ENCODE peak calls at places on chromosome 22, in nine cellular contexts. One of them, this sample, is unnamed.

GRCh38 chr22:16975155-16975885 is 32.7 kb downstream of the GAB4 start:
- DNase-seq in lung: no peak
- DNase-seq in heart right ventricle: no peak
- DNase-seq in upper lobe of left lung: no peak
- DNase-seq in astrocyte of the spinal cord: no peak
- DNase-seq in neural progenitor cell: no peak
- DNase-seq in GM23338: no peak
- DNase-seq in ascending aorta: no peak
- DNase-seq in body of pancreas: no peak
- DNase-seq in this sample: no peak

GRCh38 chr22:47204002-47204979 is 441.8 kb downstream of the TBC1D22A start:
- DNase-seq in ascending aorta: no peak
- DNase-seq in astrocyte of the spinal cord: no peak
- DNase-seq in heart right ventricle: no peak
- DNase-seq in GM23338: no peak
- DNase-seq in body of pancreas: no peak
- DNase-seq in neural progenitor cell: no peak
- DNase-seq in upper lobe of left lung: no peak
- DNase-seq in lung: no peak
- DNase-seq in this sample: no peak

GRCh38 chr22:40855960-40856512 is 403 bp downstream of the ST13 start:
- DNase-seq in body of pancreas: peak; percentile 23
- DNase-seq in upper lobe of left lung: peak; percentile 25
- DNase-seq in lung: no peak
- DNase-seq in astrocyte of the spinal cord: peak; percentile 20
- DNase-seq in heart right ventricle: peak; percentile 35
- DNase-seq in neural progenitor cell: peak; percentile 79
- DNase-seq in ascending aorta: no peak
- DNase-seq in GM23338: peak; percentile 67
- DNase-seq in this sample: peak; percentile 31

GRCh38 chr22:49571326-49571725 is 256.3 kb downstream of the BRD1 start:
- DNase-seq in ascending aorta: no peak
- DNase-seq in body of pancreas: no peak
- DNase-seq in heart right ventricle: no peak
- DNase-seq in GM23338: no peak
- DNase-seq in astrocyte of the spinal cord: no peak
- DNase-seq in lung: no peak
- DNase-seq in neural progenitor cell: no peak
- DNase-seq in upper lobe of left lung: peak; percentile 11
- DNase-seq in this sample: no peak

GRCh38 chr22:17830041-17830961 is 56.0 kb upstream of the BID start:
- DNase-seq in neural progenitor cell: peak; percentile 86
- DNase-seq in body of pancreas: peak; percentile 88
- DNase-seq in heart right ventricle: peak; percentile 85
- DNase-seq in GM23338: peak; percentile 90
- DNase-seq in ascending aorta: peak; percentile 53
- DNase-seq in upper lobe of left lung: peak; percentile 85
- DNase-seq in astrocyte of the spinal cord: peak; percentile 76
- DNase-seq in lung: peak; percentile 88
- DNase-seq in this sample: peak; percentile 82

GRCh38 chr22:23215294-23216204 is 35.2 kb downstream of the BCR start:
- DNase-seq in astrocyte of the spinal cord: no peak
- DNase-seq in ascending aorta: no peak
- DNase-seq in heart right ventricle: no peak
- DNase-seq in neural progenitor cell: no peak
- DNase-seq in body of pancreas: peak; percentile 62
- DNase-seq in lung: peak; percentile 64
- DNase-seq in upper lobe of left lung: peak; percentile 63
- DNase-seq in GM23338: no peak
- DNase-seq in this sample: peak; percentile 38

GRCh38 chr22:31647066-31647465 is 14.9 kb downstream of the PISD start:
- DNase-seq in neural progenitor cell: no peak
- DNase-seq in upper lobe of left lung: no peak
- DNase-seq in heart right ventricle: no peak
- DNase-seq in body of pancreas: no peak
- DNase-seq in ascending aorta: no peak
- DNase-seq in lung: no peak
- DNase-seq in GM23338: no peak
- DNase-seq in astrocyte of the spinal cord: no peak
- DNase-seq in this sample: no peak

GRCh38 chr22:48905206-48905975 is 922.3 kb downstream of the BRD1 start:
- DNase-seq in neural progenitor cell: no peak
- DNase-seq in upper lobe of left lung: no peak
- DNase-seq in GM23338: no peak
- DNase-seq in lung: no peak
- DNase-seq in body of pancreas: no peak
- DNase-seq in ascending aorta: no peak
- DNase-seq in astrocyte of the spinal cord: no peak
- DNase-seq in heart right ventricle: no peak
- DNase-seq in this sample: no peak

GRCh38 chr22:42286205-42286604 is 15.8 kb upstream of the TCF20 start:
- DNase-seq in GM23338: no peak
- DNase-seq in body of pancreas: no peak
- DNase-seq in upper lobe of left lung: no peak
- DNase-seq in lung: no peak
- DNase-seq in heart right ventricle: no peak
- DNase-seq in astrocyte of the spinal cord: no peak
- DNase-seq in ascending aorta: no peak
- DNase-seq in neural progenitor cell: no peak
- DNase-seq in this sample: no peak

GRCh38 chr22:21642584-21643448 is 714 bp downstream of the SDF2L1 start:
- DNase-seq in body of pancreas: peak; percentile 64
- DNase-seq in ascending aorta: no peak
- DNase-seq in upper lobe of left lung: peak; percentile 48
- DNase-seq in heart right ventricle: no peak
- DNase-seq in astrocyte of the spinal cord: peak; percentile 50
- DNase-seq in lung: peak; percentile 51
- DNase-seq in GM23338: peak; percentile 94
- DNase-seq in neural progenitor cell: peak; percentile 85
- DNase-seq in this sample: peak; percentile 52

GRCh38 chr22:37338539-37339246 is 56.4 kb downstream of the CYTH4 start:
- DNase-seq in neural progenitor cell: no peak
- DNase-seq in upper lobe of left lung: no peak
- DNase-seq in GM23338: no peak
- DNase-seq in heart right ventricle: no peak
- DNase-seq in lung: no peak
- DNase-seq in astrocyte of the spinal cord: no peak
- DNase-seq in ascending aorta: no peak
- DNase-seq in body of pancreas: no peak
- DNase-seq in this sample: no peak

GRCh38 chr22:30368420-30368819 is 11.6 kb downstream of the CCDC157 start:
- DNase-seq in heart right ventricle: no peak
- DNase-seq in body of pancreas: no peak
- DNase-seq in neural progenitor cell: no peak
- DNase-seq in upper lobe of left lung: no peak
- DNase-seq in GM23338: no peak
- DNase-seq in ascending aorta: no peak
- DNase-seq in astrocyte of the spinal cord: no peak
- DNase-seq in lung: no peak
- DNase-seq in this sample: no peak

GRCh38 chr22:19705181-19705934 is 8.9 kb upstream of the SEPTIN5 start:
- DNase-seq in heart right ventricle: no peak
- DNase-seq in neural progenitor cell: peak; percentile 67
- DNase-seq in astrocyte of the spinal cord: no peak
- DNase-seq in upper lobe of left lung: peak; percentile 9
- DNase-seq in lung: no peak
- DNase-seq in GM23338: peak; percentile 98
- DNase-seq in body of pancreas: no peak
- DNase-seq in ascending aorta: no peak
- DNase-seq in this sample: no peak
- TF ChIP-seq CTCF in heart right ventricle: no peak
- TF ChIP-seq CTCF in neural progenitor cell: peak; percentile 61
- TF ChIP-seq CTCF in astrocyte of the spinal cord: no peak
- TF ChIP-seq CTCF in upper lobe of left lung: no peak
- TF ChIP-seq CTCF in lung: no peak
- TF ChIP-seq CTCF in GM23338: peak; percentile 74
- TF ChIP-seq CTCF in body of pancreas: no peak
- TF ChIP-seq CTCF in ascending aorta: no peak
- TF ChIP-seq CTCF in this sample: peak; percentile 3

DNA sequence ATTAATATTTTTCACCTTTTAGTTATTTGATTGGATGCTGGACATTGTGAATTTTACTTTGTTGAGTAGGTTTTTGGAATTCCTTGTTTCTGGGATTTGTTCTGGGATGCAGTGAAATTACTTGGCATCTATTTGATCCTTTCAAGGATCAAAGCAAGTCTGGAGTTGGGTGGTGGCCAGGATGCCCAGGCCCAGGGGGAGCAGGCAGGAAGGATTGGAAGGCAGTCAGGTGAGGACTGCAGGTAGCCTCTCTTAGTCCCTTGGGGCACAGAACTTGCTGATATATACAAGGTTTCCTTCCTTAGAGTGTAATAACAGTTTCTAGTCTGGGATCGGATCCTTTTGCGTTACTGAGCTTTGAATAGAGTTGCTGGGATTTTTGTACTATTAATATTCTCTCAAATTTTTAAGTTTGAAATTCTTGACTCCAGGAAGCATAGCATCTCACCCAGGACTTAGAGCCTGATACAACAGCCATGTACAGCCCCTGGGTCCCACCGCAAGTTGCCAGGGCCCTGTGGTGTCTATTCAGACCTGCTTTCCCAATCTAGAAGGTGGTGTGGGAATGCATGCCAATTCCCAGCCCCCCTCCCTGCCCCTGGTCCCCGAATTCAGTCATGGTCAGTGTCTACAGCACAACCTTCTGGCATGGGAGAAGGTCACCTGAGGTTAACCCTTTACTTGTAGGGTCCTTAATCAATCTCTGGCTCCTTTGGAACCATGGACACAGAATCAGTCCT is 6.1 kb downstream of the ZNF74 start:
- DNase-seq in lung: no peak
- DNase-seq in neural progenitor cell: no peak
- DNase-seq in body of pancreas: no peak
- DNase-seq in GM23338: no peak
- DNase-seq in upper lobe of left lung: no peak
- DNase-seq in heart right ventricle: no peak
- DNase-seq in ascending aorta: no peak
- DNase-seq in astrocyte of the spinal cord: no peak
- DNase-seq in this sample: no peak
- H3K4me3 ChIP-seq in lung: no peak overlapping the region
- H3K4me3 ChIP-seq in neural progenitor cell: no peak overlapping the region
- H3K4me3 ChIP-seq in body of pancreas: no peak overlapping the region
- H3K4me3 ChIP-seq in GM23338: no peak overlapping the region
- H3K4me3 ChIP-seq in upper lobe of left lung: no peak overlapping the region
- H3K4me3 ChIP-seq in heart right ventricle: no peak overlapping the region
- H3K4me3 ChIP-seq in ascending aorta: no peak overlapping the region
- H3K4me3 ChIP-seq in astrocyte of the spinal cord: no peak overlapping the region
- H3K4me3 ChIP-seq in this sample: no peak overlapping the region

GRCh38 chr22:39802682-39803081 is 90.9 kb downstream of the ENTHD1 start:
- DNase-seq in body of pancreas: no peak
- DNase-seq in neural progenitor cell: no peak
- DNase-seq in ascending aorta: no peak
- DNase-seq in astrocyte of the spinal cord: no peak
- DNase-seq in lung: no peak
- DNase-seq in heart right ventricle: no peak
- DNase-seq in upper lobe of left lung: no peak
- DNase-seq in GM23338: no peak
- DNase-seq in this sample: no peak

GRCh38 chr22:39808087-39808486 is 85.5 kb downstream of the ENTHD1 start:
- DNase-seq in astrocyte of the spinal cord: no peak
- DNase-seq in heart right ventricle: no peak
- DNase-seq in neural progenitor cell: peak; percentile 58
- DNase-seq in lung: no peak
- DNase-seq in upper lobe of left lung: no peak
- DNase-seq in ascending aorta: no peak
- DNase-seq in body of pancreas: no peak
- DNase-seq in GM23338: peak; percentile 82
- DNase-seq in this sample: peak; percentile 16

GRCh38 chr22:39809772-39810557 is 83.6 kb downstream of the ENTHD1 start:
- DNase-seq in upper lobe of left lung: no peak
- DNase-seq in body of pancreas: no peak
- DNase-seq in ascending aorta: no peak
- DNase-seq in heart right ventricle: no peak
- DNase-seq in astrocyte of the spinal cord: no peak
- DNase-seq in lung: no peak
- DNase-seq in neural progenitor cell: no peak
- DNase-seq in GM23338: no peak
- DNase-seq in this sample: no peak

GRCh38 chr22:39800790-39801540 is 92.6 kb downstream of the ENTHD1 start:
- DNase-seq in astrocyte of the spinal cord: no peak
- DNase-seq in body of pancreas: no peak
- DNase-seq in upper lobe of left lung: no peak
- DNase-seq in ascending aorta: no peak
- DNase-seq in GM23338: no peak
- DNase-seq in lung: no peak
- DNase-seq in heart right ventricle: no peak
- DNase-seq in neural progenitor cell: no peak
- DNase-seq in this sample: no peak

DNA sequence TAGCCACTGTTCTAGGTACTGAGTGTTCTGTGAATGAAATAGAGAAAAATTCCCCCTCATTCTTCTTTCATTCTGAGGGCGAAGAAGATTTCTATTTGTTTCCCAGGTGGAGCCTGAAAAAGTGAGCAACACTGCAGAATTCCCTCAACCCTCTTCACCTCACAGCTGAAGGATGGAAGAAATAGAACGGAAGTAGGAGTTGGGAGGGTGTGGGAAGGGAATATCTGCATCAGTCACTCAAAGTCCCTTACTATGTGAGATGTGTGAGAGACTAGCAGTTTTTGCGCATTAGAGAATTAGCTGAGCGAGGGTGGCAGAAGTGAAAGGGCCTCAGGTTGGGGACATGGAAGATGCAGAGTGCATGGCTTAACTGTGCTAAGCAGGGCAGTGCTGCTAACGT is 88.4 kb downstream of the ENTHD1 start:
- DNase-seq in heart right ventricle: no peak
- DNase-seq in GM23338: no peak
- DNase-seq in body of pancreas: no peak
- DNase-seq in neural progenitor cell: no peak
- DNase-seq in upper lobe of left lung: no peak
- DNase-seq in astrocyte of the spinal cord: no peak
- DNase-seq in lung: no peak
- DNase-seq in ascending aorta: no peak
- DNase-seq in this sample: no peak
- TF ChIP-seq CTCF in heart right ventricle: no peak
- TF ChIP-seq CTCF in GM23338: no peak
- TF ChIP-seq CTCF in body of pancreas: no peak
- TF ChIP-seq CTCF in neural progenitor cell: no peak
- TF ChIP-seq CTCF in upper lobe of left lung: no peak
- TF ChIP-seq CTCF in astrocyte of the spinal cord: no peak
- TF ChIP-seq CTCF in lung: no peak
- TF ChIP-seq CTCF in ascending aorta: no peak
- TF ChIP-seq CTCF in this sample: no peak

DNA sequence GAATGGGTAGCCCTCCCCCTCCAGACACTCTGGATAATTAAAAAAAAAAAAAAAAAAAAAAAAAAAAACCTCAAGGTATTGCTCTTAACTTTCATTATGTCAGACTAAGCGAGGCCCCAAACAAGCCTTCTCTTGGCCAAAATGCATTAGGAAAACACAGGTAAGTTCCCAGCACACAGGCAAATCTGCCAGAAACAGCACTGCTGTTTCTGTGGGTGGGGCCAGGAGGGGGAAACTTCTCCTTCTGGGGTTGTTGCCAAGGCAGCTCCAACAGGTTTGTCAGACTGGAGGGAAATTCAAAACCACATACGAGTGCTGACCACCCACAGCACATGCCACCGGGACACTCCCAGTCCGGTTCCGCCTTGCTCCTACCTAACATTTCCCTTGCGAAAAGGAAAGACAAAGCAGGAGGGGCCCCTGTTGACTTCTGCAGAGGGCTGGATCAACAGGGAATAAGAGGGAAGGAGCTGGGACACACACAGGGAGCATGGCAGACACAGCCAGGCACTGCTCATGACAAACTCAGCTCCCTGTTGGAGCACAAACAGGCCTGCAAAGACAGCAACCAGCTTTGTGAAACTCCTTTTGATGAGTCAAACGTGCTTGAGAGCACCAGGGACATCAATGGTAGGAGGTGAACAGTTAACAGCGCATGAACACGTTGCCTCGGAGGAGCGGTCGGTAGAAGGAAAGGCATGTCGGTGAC is 55.0 kb downstream of the MYH9 start:
- DNase-seq in heart right ventricle: no peak
- DNase-seq in astrocyte of the spinal cord: peak; percentile 79
- DNase-seq in neural progenitor cell: no peak
- DNase-seq in GM23338: no peak
- DNase-seq in lung: no peak
- DNase-seq in upper lobe of left lung: peak; percentile 73
- DNase-seq in body of pancreas: peak; percentile 73
- DNase-seq in ascending aorta: no peak
- DNase-seq in this sample: peak; percentile 73
- H3K4me3 ChIP-seq in heart right ventricle: no peak overlapping the region
- H3K4me3 ChIP-seq in astrocyte of the spinal cord: no peak overlapping the region
- H3K4me3 ChIP-seq in neural progenitor cell: no peak overlapping the region
- H3K4me3 ChIP-seq in GM23338: no peak overlapping the region
- H3K4me3 ChIP-seq in lung: no peak overlapping the region
- H3K4me3 ChIP-seq in upper lobe of left lung: no peak overlapping the region
- H3K4me3 ChIP-seq in body of pancreas: no peak overlapping the region
- H3K4me3 ChIP-seq in ascending aorta: no peak overlapping the region
- H3K4me3 ChIP-seq in this sample: no peak overlapping the region

This sample was measured in fibroblast of pulmonary artery.